ENCODE peak calls at places on chromosomes 3 and 15, in six cellular contexts. C is transverse colon; R is brain microvascular endothelial cell; X is CD8-positive, alpha-beta T cell; P is AG09309; H is fibroblast of lung. G is an unnamed sample.

GRCh38 chr15:49721091-49721490 is 100.2 kb downstream of the DTWD1 start:
- DNase-seq in C (no peak), R (no peak), X (no peak), P (no peak), H (no peak), G (no peak)

GRCh38 chr3:36763850-36764703 is at the start of gene DCLK3:
- DNase-seq in C (no peak), R (no peak), X (no peak), P (no peak), H (no peak), G (peak)

GRCh38 chr3:161508852-161509477 is 12.4 kb downstream of the OTOL1 start:
- DNase-seq in C (no peak), R (no peak), X (no peak), P (no peak), H (no peak), G (no peak)

GRCh38 chr15:39156166-39156565 is 424.7 kb upstream of the THBS1 start:
- DNase-seq in C (no peak), R (no peak), X (no peak), P (no peak), H (no peak), G (no peak)

GRCh38 chr3:193764959-193765358 is 172.0 kb downstream of the OPA1 start:
- DNase-seq in C (no peak), R (no peak), X (no peak), P (no peak), H (no peak), G (no peak)

GRCh38 chr15:59616390-59616789 is 4.8 kb downstream of the GCNT3 start:
- DNase-seq in C (peak), R (no peak), X (no peak), P (no peak), H (no peak), G (no peak)

GRCh38 chr3:128168830-128169229 is 15.5 kb downstream of the EEFSEC start:
- DNase-seq in C (no peak), R (no peak), X (no peak), P (no peak), H (no peak), G (no peak)

GRCh38 chr3:7876741-7877297 is 624.8 kb upstream of the LMCD1 start:
- DNase-seq in C (no peak), R (no peak), X (peak), P (no peak), H (peak), G (no peak)

GRCh38 chr3:194046995-194047681 is 88.8 kb upstream of the HES1 start:
- DNase-seq in C (peak), R (no peak), X (no peak), P (no peak), H (no peak), G (no peak)

GRCh38 chr15:79932447-79932846 is 35.6 kb upstream of the MTHFS start:
- DNase-seq in C (no peak), R (no peak), X (no peak), P (no peak), H (peak), G (no peak)

GRCh38 chr3:46892285-46893145 is 15.0 kb downstream of the PTH1R start:
- DNase-seq in C (peak), R (peak), X (no peak), P (peak), H (peak), G (peak)

GRCh38 chr3:116920836-116921596 is 211.4 kb downstream of the TUSC7 start:
- DNase-seq in C (no peak), R (peak), X (no peak), P (no peak), H (no peak), G (no peak)

GRCh38 chr3:23800731-23801130 is 5.0 kb upstream of the UBE2E1 start:
- DNase-seq in C (no peak), R (no peak), X (no peak), P (no peak), H (peak), G (no peak)
- TF ChIP-seq CTCF in C (peak), R (no peak), X (no peak), P (peak), H (peak), G (no peak)

GRCh38 chr3:181770296-181770695 is 58.6 kb downstream of the SOX2 start:
- DNase-seq in C (no peak), R (no peak), X (no peak), P (no peak), H (no peak), G (no peak)

GRCh38 chr3:181761906-181762305 is 50.2 kb downstream of the SOX2 start:
- DNase-seq in C (no peak), R (no peak), X (no peak), P (no peak), H (no peak), G (no peak)

GRCh38 chr3:181764544-181764943 is 52.8 kb downstream of the SOX2 start:
- DNase-seq in C (no peak), R (no peak), X (no peak), P (no peak), H (no peak), G (no peak)
- TF ChIP-seq CTCF in C (no peak), R (no peak), X (no peak), P (no peak), H (no peak), G (no peak)

GRCh38 chr15:51365417-51365816 is 24.0 kb downstream of the GLDN start:
- DNase-seq in C (no peak), R (no peak), X (no peak), P (no peak), H (no peak), G (no peak)

GRCh38 chr15:51367322-51367976 is 26.0 kb downstream of the GLDN start:
- DNase-seq in C (no peak), R (no peak), X (no peak), P (no peak), H (peak), G (no peak)

GRCh38 chr15:51366071-51366470 is 24.6 kb downstream of the GLDN start:
- DNase-seq in C (no peak), R (no peak), X (no peak), P (no peak), H (no peak), G (no peak)

GRCh38 chr15:51368307-51368706 is 26.9 kb downstream of the GLDN start:
- DNase-seq in C (no peak), R (no peak), X (no peak), P (no peak), H (no peak), G (no peak)

DNA sequence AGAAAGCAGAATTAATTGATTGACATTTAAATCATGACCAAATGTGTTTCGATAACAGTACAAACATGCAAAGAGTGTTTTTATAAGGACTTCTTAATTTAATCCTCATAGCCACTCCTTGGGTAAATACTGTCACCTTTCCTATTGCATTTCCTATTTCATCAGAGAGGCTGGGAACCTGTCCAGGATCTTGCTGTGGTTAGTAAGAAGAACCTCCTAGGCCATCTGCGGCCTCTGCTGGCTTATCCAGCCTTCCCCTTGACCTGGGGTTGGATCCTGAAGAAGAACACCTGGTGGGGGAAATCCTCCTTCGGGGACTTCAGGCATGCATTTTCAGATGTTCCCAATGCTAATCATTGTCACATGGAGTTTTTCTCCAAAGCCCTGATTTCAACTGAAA is 25.5 kb downstream of the GLDN start:
- DNase-seq in C (peak), R (no peak), X (no peak), P (no peak), H (peak), G (no peak)
- TF ChIP-seq CTCF in C (no peak), R (no peak), X (no peak), P (no peak), H (no peak), G (no peak)

DNA sequence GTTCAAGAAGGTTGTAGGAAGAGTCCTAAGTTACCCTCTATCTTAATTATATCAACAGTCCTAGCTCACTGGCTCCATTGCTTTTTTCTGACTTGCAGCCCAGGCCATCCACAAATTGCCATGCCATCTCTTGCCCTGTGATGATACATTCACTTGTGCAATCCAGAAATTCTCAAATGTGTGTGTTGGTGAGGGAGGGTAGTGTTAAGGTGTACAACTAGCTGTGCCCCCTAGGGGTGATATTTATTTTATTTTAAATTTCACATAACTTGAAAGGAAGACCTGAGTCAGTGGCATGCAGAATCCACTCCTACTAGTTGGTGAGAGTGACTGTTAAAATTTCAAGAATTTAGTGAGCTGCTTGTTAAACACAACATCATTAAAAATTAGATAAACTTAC is 156.1 kb upstream of the ANKRD28 start:
- DNase-seq in C (no peak), R (no peak), X (no peak), P (no peak), H (no peak), G (no peak)
- TF ChIP-seq CTCF in C (no peak), R (peak), X (no peak), P (no peak), H (no peak), G (peak)

DNA sequence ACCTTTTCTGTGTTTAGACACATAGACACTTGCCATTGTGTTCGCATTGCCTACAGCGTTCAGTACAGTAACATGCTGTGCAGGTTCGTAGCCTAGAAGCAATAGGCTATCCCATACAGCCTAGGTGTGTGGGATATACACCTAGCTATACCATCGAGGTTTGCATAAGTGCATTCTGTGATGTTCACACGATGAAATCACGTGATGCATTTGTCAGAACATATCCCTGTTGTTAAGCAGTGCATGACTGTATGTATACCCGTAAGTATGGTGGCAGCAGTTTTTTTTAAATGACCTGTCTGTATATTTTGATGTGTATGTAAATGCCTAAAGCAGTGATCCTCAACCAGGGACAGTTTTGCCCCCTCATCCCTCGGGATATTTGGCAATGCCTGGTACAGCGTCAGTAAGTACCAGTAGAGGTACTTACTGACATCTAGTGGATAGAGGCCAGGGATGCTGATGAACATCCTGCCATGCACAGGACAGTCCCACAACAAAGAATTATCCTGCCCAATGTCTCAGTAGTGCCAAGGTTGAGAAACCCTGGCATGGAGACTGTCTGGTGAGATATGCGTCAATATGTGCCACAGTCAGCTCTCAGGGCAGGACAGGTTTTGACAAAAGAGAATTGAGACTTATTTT is 129.1 kb downstream of the HCN4 start:
- DNase-seq in C (no peak), R (peak), X (no peak), P (no peak), H (no peak), G (no peak)
- TF ChIP-seq CTCF in C (no peak), R (peak), X (no peak), P (peak), H (peak), G (no peak)

DNA sequence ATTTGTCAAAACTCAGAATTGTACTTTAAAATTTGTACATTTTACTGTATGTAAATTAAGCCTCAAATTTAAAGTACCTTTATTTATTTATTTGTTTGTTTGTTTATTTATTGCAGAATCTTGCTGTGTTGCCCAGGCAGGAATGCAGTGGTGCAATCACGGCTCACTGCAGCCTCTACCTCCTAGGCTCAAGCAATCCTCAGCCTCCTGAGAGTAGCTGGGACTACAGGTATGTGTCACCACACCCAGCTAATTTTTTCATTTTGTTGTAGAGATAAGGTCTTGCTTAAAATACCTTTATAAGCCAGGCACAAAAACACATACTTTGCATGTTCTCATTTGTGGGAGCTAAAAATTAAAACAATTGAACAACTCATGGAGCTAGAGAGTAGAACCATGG is 37.4 kb downstream of the CHST14 start:
- DNase-seq in C (no peak), R (no peak), X (no peak), P (no peak), H (no peak), G (no peak)
- TF ChIP-seq CTCF in C (no peak), R (no peak), X (no peak), P (no peak), H (no peak), G (no peak)

DNA sequence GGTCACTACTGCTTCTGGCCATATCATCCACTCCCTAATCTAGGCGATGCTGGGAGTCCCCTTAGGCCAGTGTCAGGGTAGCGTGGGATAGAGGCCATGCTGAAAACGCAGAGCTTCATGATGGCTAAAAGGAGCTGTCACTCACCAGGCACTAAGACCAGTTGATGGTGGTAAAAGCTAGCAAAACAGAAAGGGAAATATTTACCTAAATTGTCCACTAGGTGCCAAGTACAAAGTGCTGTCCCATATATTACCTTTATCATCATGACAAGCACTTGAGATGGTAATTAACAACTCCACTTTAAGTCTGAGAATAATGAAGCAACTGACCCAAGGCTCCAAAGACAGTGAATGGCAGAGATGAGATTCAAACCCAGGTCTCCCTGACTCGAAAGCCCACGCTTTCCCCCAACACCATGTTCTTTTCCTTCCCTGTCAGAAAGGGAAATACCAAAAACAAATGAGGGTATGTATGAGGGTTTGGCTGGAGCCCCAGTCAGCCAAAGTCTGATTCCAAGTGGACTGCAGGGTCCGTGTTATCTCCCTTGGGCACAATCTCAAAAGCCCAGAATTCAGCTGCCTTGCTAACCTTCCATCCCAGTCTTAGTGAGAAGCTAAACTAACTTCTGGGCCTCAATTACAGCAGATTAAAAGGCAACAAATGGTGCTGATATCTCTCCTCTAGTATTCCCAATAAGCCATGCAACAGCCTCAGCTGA is 84.7 kb downstream of the RBPMS2 start:
- DNase-seq in C (no peak), R (no peak), X (no peak), P (no peak), H (no peak), G (no peak)
- TF ChIP-seq CTCF in C (no peak), R (no peak), X (no peak), P (no peak), H (no peak), G (peak)